ENCODE peak calls at places on chromosomes 16 and 17, in nine cellular contexts. P, F, O, Y, V, H, T, J and R are unnamed samples.
A peak's percentile ranks its signal among the peaks of the same experiment; 100 is the strongest.

GRCh38 chr17:79192503-79193500 is 118.2 kb downstream of the ENGASE start:
- DNase-seq in P (no peak), F (peak; percentile 30), O (peak; percentile 65), Y (peak; percentile 78), V (peak; percentile 23), H (peak; percentile 78), T (no peak), J (peak; percentile 64), R (no peak)

GRCh38 chr17:83196088-83196765 is 116.8 kb downstream of the METRNL start:
- DNase-seq in P (no peak), F (no peak), O (no peak), Y (no peak), V (no peak), H (no peak), T (no peak), J (no peak), R (peak; percentile 42)

GRCh38 chr17:42288078-42288984 is at the start of gene STAT5A:
- DNase-seq in P (no peak), F (peak; percentile 33), O (peak; percentile 68), Y (peak; percentile 71), V (peak; percentile 85), H (no peak), T (peak; percentile 50), J (peak; percentile 75), R (peak; percentile 92)

GRCh38 chr17:74419862-74420492 is 11.9 kb upstream of the GPRC5C start:
- DNase-seq in P (no peak), F (no peak), O (no peak), Y (no peak), V (no peak), H (no peak), T (no peak), J (no peak), R (no peak)

GRCh38 chr17:58525239-58525638 is 10.8 kb upstream of the MTMR4 start:
- DNase-seq in P (no peak), F (no peak), O (no peak), Y (no peak), V (peak; percentile 43), H (no peak), T (no peak), J (peak; percentile 25), R (no peak)

GRCh38 chr17:45394913-45395568 is 37.6 kb downstream of the ARHGAP27 start:
- DNase-seq in P (no peak), F (peak; percentile 69), O (peak; percentile 95), Y (peak; percentile 88), V (peak; percentile 62), H (peak; percentile 85), T (no peak), J (peak; percentile 72), R (peak; percentile 62)

GRCh38 chr16:66996983-66997358 is 8.6 kb downstream of the CES4A start:
- DNase-seq in P (no peak), F (no peak), O (no peak), Y (no peak), V (no peak), H (no peak), T (no peak), J (no peak), R (no peak)

GRCh38 chr16:55329791-55330190 is 5.8 kb downstream of the IRX6 start:
- DNase-seq in P (no peak), F (no peak), O (no peak), Y (no peak), V (no peak), H (no peak), T (no peak), J (no peak), R (no peak)

GRCh38 chr16:69236319-69236718 is 49.4 kb downstream of the SNTB2 start:
- DNase-seq in P (no peak), F (no peak), O (no peak), Y (no peak), V (no peak), H (no peak), T (no peak), J (no peak), R (no peak)

GRCh38 chr17:78040561-78041400 is 82.3 kb downstream of the TNRC6C start:
- DNase-seq in P (no peak), F (no peak), O (no peak), Y (no peak), V (peak; percentile 42), H (no peak), T (no peak), J (no peak), R (peak; percentile 68)